ENCODE peak calls at places on chromosome 21, in seven cellular contexts. One of them, this sample, is unnamed.

GRCh38 chr21:26717146-26717739 is 128.0 kb downstream of the ADAMTS1 start:
- DNase-seq in activated CD4-positive, alpha-beta T cell treated with anti-CD3 and anti-CD28 coated beads, Interleukin-2, amount 10 ng/mL, durations not matched to agents 24 days and 14 days: peak
- DNase-seq in hepatocyte: no peak
- DNase-seq in HEK293T: no peak
- DNase-seq in naive thymus-derived CD4-positive, alpha-beta T cell: no peak
- DNase-seq in right cardiac atrium: no peak
- DNase-seq in lower lobe of right lung: no peak
- DNase-seq in this sample: no peak

GRCh38 chr21:16713331-16714114 is 799.3 kb upstream of the CXADR start:
- DNase-seq in lower lobe of right lung: no peak
- DNase-seq in hepatocyte: no peak
- DNase-seq in naive thymus-derived CD4-positive, alpha-beta T cell: no peak
- DNase-seq in activated CD4-positive, alpha-beta T cell treated with anti-CD3 and anti-CD28 coated beads, Interleukin-2, amount 10 ng/mL, durations not matched to agents 24 days and 14 days: no peak
- DNase-seq in HEK293T: no peak
- DNase-seq in right cardiac atrium: no peak
- DNase-seq in this sample: no peak

GRCh38 chr21:21003701-21004100 is 5.5 kb downstream of the NCAM2 start:
- DNase-seq in right cardiac atrium: no peak
- DNase-seq in lower lobe of right lung: no peak
- DNase-seq in activated CD4-positive, alpha-beta T cell treated with anti-CD3 and anti-CD28 coated beads, Interleukin-2, amount 10 ng/mL, durations not matched to agents 24 days and 14 days: no peak
- DNase-seq in hepatocyte: peak
- DNase-seq in naive thymus-derived CD4-positive, alpha-beta T cell: no peak
- DNase-seq in HEK293T: peak
- DNase-seq in this sample: no peak

GRCh38 chr21:41584603-41585176 is 76.7 kb upstream of the TMPRSS2 start:
- DNase-seq in hepatocyte: no peak
- DNase-seq in HEK293T: no peak
- DNase-seq in activated CD4-positive, alpha-beta T cell treated with anti-CD3 and anti-CD28 coated beads, Interleukin-2, amount 10 ng/mL, durations not matched to agents 24 days and 14 days: no peak
- DNase-seq in right cardiac atrium: no peak
- DNase-seq in naive thymus-derived CD4-positive, alpha-beta T cell: no peak
- DNase-seq in lower lobe of right lung: no peak
- DNase-seq in this sample: no peak

GRCh38 chr21:26572668-26573381 is at the start of gene CYYR1:
- DNase-seq in lower lobe of right lung: peak
- DNase-seq in HEK293T: no peak
- DNase-seq in right cardiac atrium: peak
- DNase-seq in naive thymus-derived CD4-positive, alpha-beta T cell: no peak
- DNase-seq in hepatocyte: peak
- DNase-seq in activated CD4-positive, alpha-beta T cell treated with anti-CD3 and anti-CD28 coated beads, Interleukin-2, amount 10 ng/mL, durations not matched to agents 24 days and 14 days: no peak
- DNase-seq in this sample: peak

GRCh38 chr21:25234857-25235801 is 372.2 kb downstream of the MRPL39 start:
- DNase-seq in naive thymus-derived CD4-positive, alpha-beta T cell: no peak
- DNase-seq in HEK293T: no peak
- DNase-seq in right cardiac atrium: no peak
- DNase-seq in hepatocyte: no peak
- DNase-seq in activated CD4-positive, alpha-beta T cell treated with anti-CD3 and anti-CD28 coated beads, Interleukin-2, amount 10 ng/mL, durations not matched to agents 24 days and 14 days: no peak
- DNase-seq in lower lobe of right lung: no peak
- DNase-seq in this sample: no peak

GRCh38 chr21:37341254-37341960 is 25.2 kb upstream of the DYRK1A start:
- DNase-seq in lower lobe of right lung: no peak
- DNase-seq in activated CD4-positive, alpha-beta T cell treated with anti-CD3 and anti-CD28 coated beads, Interleukin-2, amount 10 ng/mL, durations not matched to agents 24 days and 14 days: no peak
- DNase-seq in hepatocyte: no peak
- DNase-seq in HEK293T: no peak
- DNase-seq in naive thymus-derived CD4-positive, alpha-beta T cell: no peak
- DNase-seq in right cardiac atrium: no peak
- DNase-seq in this sample: no peak

GRCh38 chr21:35512321-35512720 is 463.2 kb upstream of the RUNX1 start:
- DNase-seq in right cardiac atrium: no peak
- DNase-seq in lower lobe of right lung: no peak
- DNase-seq in naive thymus-derived CD4-positive, alpha-beta T cell: no peak
- DNase-seq in HEK293T: no peak
- DNase-seq in activated CD4-positive, alpha-beta T cell treated with anti-CD3 and anti-CD28 coated beads, Interleukin-2, amount 10 ng/mL, durations not matched to agents 24 days and 14 days: no peak
- DNase-seq in hepatocyte: no peak
- DNase-seq in this sample: no peak

GRCh38 chr21:36788116-36788515 is 89.2 kb downstream of the SIM2 start:
- DNase-seq in HEK293T: no peak
- DNase-seq in lower lobe of right lung: peak
- DNase-seq in activated CD4-positive, alpha-beta T cell treated with anti-CD3 and anti-CD28 coated beads, Interleukin-2, amount 10 ng/mL, durations not matched to agents 24 days and 14 days: no peak
- DNase-seq in hepatocyte: peak
- DNase-seq in naive thymus-derived CD4-positive, alpha-beta T cell: no peak
- DNase-seq in right cardiac atrium: no peak
- DNase-seq in this sample: no peak